ENCODE peak calls at places on chromosomes 1 and 21, in six cellular contexts. Q is iris pigment epithelial cell; T is prostate gland; W is heart left ventricle; O is stimulated activated CD8-positive, alpha-beta memory T cell treated with anti-CD3 and anti-CD28 coated beads, Interleukin-2, amount 100 ng/mL, for 48 hours; S is NCI-H2029 treated with DMSO at 0.1 percent for 48 hours. X is an unnamed sample.
A peak's percentile ranks its signal among the peaks of the same experiment; 100 is the strongest.

GRCh38 chr1:153345187-153346066 is 3.2 kb downstream of the PGLYRP4 start:
- DNase-seq in Q (no peak), T (peak; percentile 1), W (no peak), O (no peak), S (no peak), X (no peak)

GRCh38 chr1:161068306-161069200 is 1.1 kb downstream of the ARHGAP30 start:
- DNase-seq in Q (no peak), T (no peak), W (peak; percentile 75), O (peak; percentile 77), S (no peak), X (no peak)

GRCh38 chr1:244224487-244225430 is 173.7 kb downstream of the ZBTB18 start:
- DNase-seq in Q (peak; percentile 73), T (no peak), W (peak; percentile 71), O (no peak), S (no peak), X (no peak)

GRCh38 chr1:55617416-55617980 is 402.3 kb upstream of the USP24 start:
- DNase-seq in Q (no peak), T (no peak), W (no peak), O (no peak), S (no peak), X (no peak)

GRCh38 chr1:84884671-84885389 is 8.2 kb downstream of the LPAR3 start:
- DNase-seq in Q (no peak), T (no peak), W (no peak), O (no peak), S (no peak), X (peak; percentile 32)

GRCh38 chr1:85188530-85188929 is 12.3 kb downstream of the SYDE2 start:
- DNase-seq in Q (no peak), T (no peak), W (no peak), O (no peak), S (no peak), X (no peak)

GRCh38 chr1:204369006-204369726 is 9.4 kb upstream of the PLEKHA6 start:
- DNase-seq in Q (no peak), T (no peak), W (no peak), O (no peak), S (no peak), X (no peak)

GRCh38 chr1:230149751-230150584 is 82.9 kb downstream of the GALNT2 start:
- DNase-seq in Q (peak; percentile 56), T (no peak), W (no peak), O (no peak), S (no peak), X (no peak)

GRCh38 chr1:236795757-236796719 is 946 bp downstream of the MTR start:
- DNase-seq in Q (peak; percentile 76), T (no peak), W (no peak), O (peak; percentile 64), S (no peak), X (peak; percentile 11)

GRCh38 chr1:145994391-145995120 is 1.8 kb downstream of the TXNIP start:
- DNase-seq in Q (no peak), T (no peak), W (peak; percentile 48), O (peak; percentile 37), S (peak; percentile 19), X (no peak)

GRCh38 chr1:201711811-201712210 is 117.1 kb upstream of the IPO9 start:
- DNase-seq in Q (peak; percentile 55), T (no peak), W (no peak), O (no peak), S (no peak), X (no peak)

GRCh38 chr1:225819346-225820192 is 9.6 kb downstream of the EPHX1 start:
- DNase-seq in Q (no peak), T (no peak), W (no peak), O (no peak), S (no peak), X (no peak)

GRCh38 chr1:196779093-196779492 is 4.5 kb downstream of the CFHR3 start:
- DNase-seq in Q (no peak), T (no peak), W (no peak), O (no peak), S (no peak), X (no peak)

GRCh38 chr21:23307065-23307464 is 2300.2 kb downstream of the MRPL39 start:
- DNase-seq in Q (no peak), T (no peak), W (no peak), O (no peak), S (no peak), X (no peak)

X was measured in PC-3.